ENCODE peak calls at places on chromosomes 7 and 10, in seven cellular contexts. X, N, O, C, U, G and H are unnamed samples.

GRCh38 chr7:291302-292092 is 1.5 kb downstream of the FOXL3 start:
- DNase-seq in X (no peak), N (no peak), O (no peak), C (no peak), U (no peak), G (no peak), H (no peak)

GRCh38 chr10:5530412-5530806 is 5.6 kb downstream of the CALML3 start:
- DNase-seq in X (no peak), N (no peak), O (no peak), C (no peak), U (no peak), G (no peak), H (no peak)

GRCh38 chr10:86264481-86265231 is 101.9 kb downstream of the GRID1 start:
- DNase-seq in X (peak; percentile 45), N (no peak), O (no peak), C (peak; percentile 33), U (no peak), G (no peak), H (no peak)

GRCh38 chr7:30618961-30619360 is 24.3 kb downstream of the GARS1 start:
- DNase-seq in X (no peak), N (no peak), O (no peak), C (peak; percentile 36), U (no peak), G (no peak), H (no peak)

GRCh38 chr10:43843331-43844101 is 194.8 kb upstream of the ZNF32 start:
- DNase-seq in X (no peak), N (no peak), O (no peak), C (no peak), U (no peak), G (no peak), H (no peak)

GRCh38 chr7:8422177-8422576 is 11.2 kb upstream of the NXPH1 start:
- DNase-seq in X (no peak), N (no peak), O (no peak), C (no peak), U (no peak), G (no peak), H (no peak)

GRCh38 chr10:74293686-74294365 is 142.8 kb downstream of the ADK start:
- DNase-seq in X (no peak), N (no peak), O (no peak), C (no peak), U (peak; percentile 53), G (no peak), H (no peak)

GRCh38 chr10:52463831-52464230 is 149.8 kb downstream of the DKK1 start:
- DNase-seq in X (no peak), N (no peak), O (no peak), C (no peak), U (no peak), G (no peak), H (no peak)

GRCh38 chr10:70751991-70752390 is 33.2 kb downstream of the TBATA start:
- DNase-seq in X (no peak), N (no peak), O (no peak), C (no peak), U (no peak), G (no peak), H (no peak)

GRCh38 chr7:96638669-96639068 is 71.0 kb downstream of the SEM1 start:
- DNase-seq in X (no peak), N (no peak), O (no peak), C (no peak), U (no peak), G (no peak), H (no peak)

GRCh38 chr7:26645126-26645525 is 219.3 kb downstream of the SKAP2 start:
- DNase-seq in X (no peak), N (no peak), O (no peak), C (no peak), U (no peak), G (no peak), H (no peak)

GRCh38 chr10:104297697-104298660 is 29.0 kb downstream of the GSTO2 start:
- DNase-seq in X (peak; percentile 93), N (no peak), O (no peak), C (no peak), U (peak; percentile 65), G (no peak), H (no peak)

GRCh38 chr7:116862234-116863167 is at the start of gene CAPZA2:
- DNase-seq in X (peak; percentile 95), N (peak; percentile 94), O (peak; percentile 78), C (peak; percentile 100), U (peak; percentile 98), G (peak; percentile 53), H (peak; percentile 94)

GRCh38 chr7:33773053-33773452 is 132.3 kb upstream of the BMPER start:
- DNase-seq in X (no peak), N (no peak), O (no peak), C (no peak), U (no peak), G (no peak), H (no peak)

GRCh38 chr10:46305430-46305808 is 18.6 kb downstream of the ANTXRL start:
- DNase-seq in X (no peak), N (no peak), O (no peak), C (no peak), U (no peak), G (no peak), H (no peak)

GRCh38 chr10:114548662-114549061 is 109.4 kb downstream of the ABLIM1 start:
- DNase-seq in X (peak; percentile 59), N (no peak), O (peak; percentile 80), C (peak; percentile 68), U (peak; percentile 24), G (no peak), H (no peak)

GRCh38 chr10:103544657-103545310 is 51.3 kb downstream of the NEURL1 start:
- DNase-seq in X (no peak), N (no peak), O (no peak), C (peak; percentile 7), U (no peak), G (no peak), H (no peak)

GRCh38 chr7:139471740-139472353 is 11.6 kb downstream of the KLRG2 start:
- DNase-seq in X (no peak), N (no peak), O (peak; percentile 28), C (no peak), U (no peak), G (no peak), H (no peak)

GRCh38 chr10:96130326-96130758 is 245 bp downstream of the ZNF518A start:
- DNase-seq in X (peak; percentile 92), N (peak; percentile 58), O (peak; percentile 79), C (peak; percentile 89), U (peak; percentile 87), G (no peak), H (peak; percentile 61)

GRCh38 chr10:30671011-30671616 is 41.6 kb upstream of the LYZL2 start:
- DNase-seq in X (no peak), N (no peak), O (peak; percentile 67), C (peak; percentile 55), U (peak; percentile 79), G (no peak), H (peak; percentile 12)

DNA sequence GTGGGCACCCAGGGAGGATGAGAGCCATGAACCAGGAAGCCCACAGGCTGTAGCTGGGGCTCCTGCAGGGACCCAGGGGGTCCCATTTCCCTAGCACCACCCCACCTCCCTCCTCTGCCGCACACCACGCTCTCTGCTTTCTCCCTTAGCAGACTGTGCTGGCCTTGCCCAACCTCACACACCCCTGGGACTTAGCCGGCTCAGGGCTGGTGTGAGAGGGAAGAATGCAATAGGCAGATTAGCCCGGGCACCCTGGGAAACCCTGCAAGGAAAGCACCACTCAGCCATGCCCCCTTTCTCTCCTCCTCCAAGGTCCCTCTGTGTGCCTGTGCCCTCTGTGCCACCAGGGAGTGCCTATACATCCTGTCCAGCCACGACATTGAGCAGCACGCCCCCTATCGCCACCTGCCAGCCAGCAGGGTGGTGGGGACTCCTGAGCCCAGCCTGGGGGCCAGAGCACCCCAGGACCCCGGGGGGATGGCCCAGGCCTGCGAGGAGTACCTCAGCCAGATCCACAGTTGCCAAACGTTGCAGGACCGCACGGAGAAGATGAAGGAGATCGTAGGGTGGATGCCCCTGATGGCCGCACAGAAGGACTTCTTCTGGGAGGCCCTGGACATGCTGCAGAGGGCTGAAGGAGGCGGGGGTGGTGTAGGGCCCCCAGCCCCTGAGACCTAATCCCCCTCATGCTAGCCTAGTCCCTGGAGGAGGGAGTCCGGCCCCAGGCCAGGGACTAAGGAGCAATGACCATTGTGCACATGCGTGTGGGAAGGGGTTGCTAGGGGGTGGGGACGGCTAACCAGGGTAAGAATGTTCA is 1.7 kb upstream of the PCOLCE start:
- DNase-seq in X (peak; percentile 63), N (no peak), O (no peak), C (peak; percentile 51), U (no peak), G (no peak), H (no peak)
- TF ChIP-seq TAF1 in X (no peak), N (no peak), O (no peak), C (no peak), U (no peak), G (no peak), H (no peak)

GRCh38 chr10:122475581-122475980 is 14.2 kb downstream of the HTRA1 start:
- DNase-seq in X (no peak), N (no peak), O (no peak), C (peak; percentile 50), U (no peak), G (no peak), H (no peak)

GRCh38 chr10:122476034-122476695 is 14.8 kb downstream of the HTRA1 start:
- DNase-seq in X (peak; percentile 61), N (no peak), O (no peak), C (no peak), U (no peak), G (no peak), H (no peak)

GRCh38 chr10:122473116-122473515 is 11.8 kb downstream of the HTRA1 start:
- DNase-seq in X (no peak), N (no peak), O (no peak), C (no peak), U (no peak), G (no peak), H (no peak)

GRCh38 chr10:122474145-122474739 is 12.9 kb downstream of the HTRA1 start:
- DNase-seq in X (no peak), N (no peak), O (no peak), C (peak; percentile 60), U (no peak), G (no peak), H (no peak)

GRCh38 chr10:122475130-122475529 is 13.8 kb downstream of the HTRA1 start:
- DNase-seq in X (no peak), N (no peak), O (no peak), C (no peak), U (no peak), G (no peak), H (no peak)
- TF ChIP-seq TAF1 in X (no peak), N (no peak), O (no peak), C (no peak), U (no peak), G (no peak), H (no peak)

DNA sequence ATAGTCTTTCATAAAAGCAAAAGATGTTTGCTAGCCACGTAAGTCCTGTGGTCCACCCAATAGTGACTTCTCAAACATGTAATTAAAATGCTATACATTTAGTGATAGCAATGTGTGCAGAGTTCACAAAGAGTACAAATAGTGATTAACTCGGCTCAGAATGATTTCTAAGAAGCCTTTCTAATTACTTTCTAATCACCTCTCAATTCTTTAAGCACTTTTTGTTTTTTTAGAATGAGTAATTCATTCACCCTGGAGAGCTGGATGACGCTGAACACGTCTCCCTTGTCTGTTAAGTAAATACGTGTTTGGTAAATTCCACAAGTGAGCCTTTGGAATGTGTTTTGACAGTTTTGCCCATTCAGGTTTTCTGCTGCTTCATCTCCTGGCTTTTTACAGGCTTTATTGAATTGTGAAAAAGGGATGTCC is 211.9 kb downstream of the VTI1A start:
- DNase-seq in X (no peak), N (no peak), O (peak; percentile 91), C (no peak), U (no peak), G (no peak), H (no peak)
- TF ChIP-seq TAF1 in X (no peak), N (no peak), O (no peak), C (no peak), U (no peak), G (no peak), H (no peak)

GRCh38 chr7:128266891-128267839 is 26.1 kb downstream of the LEP start:
- DNase-seq in X (peak; percentile 72), N (no peak), O (peak; percentile 15), C (peak; percentile 90), U (peak; percentile 30), G (no peak), H (no peak)
- TF ChIP-seq TAF1 in X (peak; percentile 37), N (no peak), O (no peak), C (peak; percentile 44), U (no peak), G (no peak), H (no peak)